ENCODE peak calls at places on chromosomes 3 and 15, in four cellular contexts. J is sigmoid colon, Y is suprapubic skin, S is upper lobe of left lung. Z is an unnamed sample.

GRCh38 chr3:10950476-10951294 is 41.9 kb upstream of the SLC6A1 start:
- DNase-seq in J (no peak), Y (no peak), S (peak; percentile 38), Z (no peak)

GRCh38 chr15:66042624-66043023 is 173.3 kb downstream of the RAB11A start:
- DNase-seq in J (no peak), Y (no peak), S (no peak), Z (no peak)

GRCh38 chr3:38264779-38265178 is 833 bp upstream of the SLC22A13 start:
- DNase-seq in J (no peak), Y (no peak), S (no peak), Z (no peak)

GRCh38 chr3:102481050-102481449 is 46.2 kb downstream of the ZPLD1 start:
- DNase-seq in J (no peak), Y (no peak), S (no peak), Z (no peak)

GRCh38 chr3:169966951-169967915 is 626 bp downstream of the SEC62 start:
- DNase-seq in J (peak; percentile 76), Y (peak; percentile 82), S (peak; percentile 59), Z (no peak)

GRCh38 chr3:69368129-69368741 is 17.7 kb downstream of the FRMD4B start:
- DNase-seq in J (no peak), Y (no peak), S (peak; percentile 70), Z (peak; percentile 32)

GRCh38 chr3:125108833-125109540 is 53.2 kb upstream of the HEG1 start:
- DNase-seq in J (no peak), Y (no peak), S (no peak), Z (no peak)

GRCh38 chr3:143480306-143480852 is 360.8 kb downstream of the CHST2 start:
- DNase-seq in J (no peak), Y (no peak), S (no peak), Z (no peak)

GRCh38 chr3:140828585-140828984 is 113.1 kb upstream of the SLC25A36 start:
- DNase-seq in J (no peak), Y (no peak), S (no peak), Z (no peak)

GRCh38 chr3:176755977-176756376 is 441.3 kb downstream of the TBL1XR1 start:
- DNase-seq in J (no peak), Y (no peak), S (no peak), Z (no peak)

GRCh38 chr3:72273615-72274014 is 488.7 kb upstream of the PROK2 start:
- DNase-seq in J (no peak), Y (no peak), S (no peak), Z (no peak)

GRCh38 chr3:152097120-152097519 is 171.6 kb upstream of the MBNL1 start:
- DNase-seq in J (peak; percentile 64), Y (no peak), S (no peak), Z (no peak)
- H3K27ac ChIP-seq in J (peak overlapping the region; percentile 53), Y (no peak overlapping the region), S (no peak overlapping the region), Z (peak overlapping the region; percentile 65)

GRCh38 chr15:69590932-69591524 is 138.4 kb downstream of the RPLP1 start:
- DNase-seq in J (no peak), Y (no peak), S (no peak), Z (no peak)

GRCh38 chr15:69590201-69590600 is 137.6 kb downstream of the RPLP1 start:
- DNase-seq in J (no peak), Y (no peak), S (no peak), Z (no peak)

GRCh38 chr15:69593488-69593887 is 140.9 kb downstream of the RPLP1 start:
- DNase-seq in J (no peak), Y (no peak), S (no peak), Z (no peak)

GRCh38 chr15:69592954-69593353 is 140.3 kb downstream of the RPLP1 start:
- DNase-seq in J (no peak), Y (no peak), S (no peak), Z (no peak)

GRCh38 chr15:69591905-69592508 is 139.4 kb downstream of the RPLP1 start:
- DNase-seq in J (no peak), Y (no peak), S (no peak), Z (no peak)
- TF ChIP-seq POLR2AphosphoS5 in J (no peak), Y (no peak), S (no peak), Z (no peak)

GRCh38 chr15:70098461-70099166 is 897 bp upstream of the TLE3 start:
- DNase-seq in J (peak; percentile 85), Y (peak; percentile 87), S (peak; percentile 58), Z (peak; percentile 67)

GRCh38 chr15:70096215-70096974 is 1.3 kb downstream of the TLE3 start:
- DNase-seq in J (peak; percentile 81), Y (no peak), S (peak; percentile 58), Z (peak; percentile 61)

GRCh38 chr15:70096975-70097336 is 761 bp downstream of the TLE3 start:
- DNase-seq in J (no peak), Y (no peak), S (no peak), Z (no peak)

GRCh38 chr15:70098170-70098460 is 398 bp upstream of the TLE3 start:
- DNase-seq in J (no peak), Y (no peak), S (no peak), Z (peak; percentile 36)

GRCh38 chr15:70097337-70098169 is at the start of gene TLE3:
- DNase-seq in J (peak; percentile 100), Y (peak; percentile 100), S (peak; percentile 100), Z (peak; percentile 99)
- TF ChIP-seq EP300 in J (no peak), Y (no peak), S (no peak), Z (no peak)

DNA sequence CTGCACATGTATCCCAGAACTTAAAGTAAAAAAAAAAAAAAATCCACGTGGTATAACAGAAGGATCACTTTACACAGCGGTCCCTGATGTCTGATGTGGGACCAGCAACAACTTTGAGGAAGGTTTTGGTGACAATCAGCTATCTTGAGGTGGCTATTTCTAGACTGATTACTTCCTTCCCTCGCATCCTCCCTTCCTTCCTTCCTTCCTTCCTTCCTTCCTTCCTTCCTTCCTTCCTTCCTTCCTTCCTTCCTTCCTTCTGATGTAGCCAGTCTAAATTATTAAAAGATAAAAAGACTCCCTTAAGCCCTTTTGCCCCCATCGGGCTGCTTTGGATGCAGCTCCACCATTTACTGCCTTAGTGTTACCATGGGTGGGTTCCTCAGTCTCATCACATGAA is 14.9 kb downstream of the SORD start:
- DNase-seq in J (no peak), Y (no peak), S (no peak), Z (no peak)
- H3K27ac ChIP-seq in J (no peak overlapping the region), Y (no peak overlapping the region), S (no peak overlapping the region), Z (peak overlapping the region; percentile 61)

DNA sequence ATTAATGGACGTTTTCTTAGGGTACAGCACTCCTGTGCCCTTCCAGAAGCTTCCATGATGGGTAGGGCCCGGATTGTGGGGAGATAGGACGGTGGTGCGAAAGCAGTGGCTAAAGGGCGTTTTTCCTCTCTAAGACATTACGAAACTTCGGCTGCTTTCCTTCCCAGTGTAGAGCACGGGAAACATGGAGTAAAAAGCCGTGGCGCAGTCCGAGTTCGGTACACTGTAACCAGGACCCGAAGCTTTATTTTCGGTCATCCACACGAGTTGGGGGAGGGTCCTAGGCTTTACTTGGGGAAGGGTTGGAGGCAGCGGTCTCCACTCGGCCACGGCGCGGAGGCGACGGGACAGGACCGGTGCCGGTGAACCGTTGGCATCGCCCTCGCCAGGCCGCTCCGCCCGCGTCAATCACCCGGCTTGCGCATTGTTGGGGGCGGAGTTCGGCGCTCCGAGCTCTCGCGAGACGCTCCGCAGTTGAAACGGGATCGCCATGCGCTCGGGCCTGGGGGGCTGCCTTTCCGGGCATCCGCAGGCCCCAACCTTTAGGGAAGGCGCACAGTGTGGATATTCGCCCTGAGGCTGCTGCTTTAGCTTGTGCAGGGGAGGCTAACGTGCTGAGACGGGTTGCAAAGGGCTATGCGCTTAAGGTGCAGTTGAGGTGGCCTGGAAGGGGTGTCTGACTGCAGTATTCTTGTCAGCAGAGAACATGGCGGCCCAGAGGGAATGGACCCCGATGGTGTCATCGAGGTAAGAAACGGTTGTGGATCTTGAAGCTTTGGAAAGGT is 546 bp downstream of the EIF4A2 start:
- DNase-seq in J (peak; percentile 94), Y (peak; percentile 93), S (peak; percentile 87), Z (peak; percentile 89)
- TF ChIP-seq POLR2AphosphoS5 in J (peak; percentile 95), Y (peak; percentile 87), S (peak; percentile 94), Z (peak; percentile 95)

GRCh38 chr3:4899654-4900236 is 79.5 kb upstream of the BHLHE40 start:
- DNase-seq in J (no peak), Y (no peak), S (peak; percentile 25), Z (no peak)

GRCh38 chr3:4895848-4896247 is 83.4 kb upstream of the BHLHE40 start:
- DNase-seq in J (no peak), Y (no peak), S (no peak), Z (no peak)

GRCh38 chr3:4900298-4900697 is 78.9 kb upstream of the BHLHE40 start:
- DNase-seq in J (no peak), Y (no peak), S (no peak), Z (no peak)

GRCh38 chr3:4897765-4898453 is 81.3 kb upstream of the BHLHE40 start:
- DNase-seq in J (no peak), Y (no peak), S (no peak), Z (no peak)

GRCh38 chr3:4898454-4899313 is 80.6 kb upstream of the BHLHE40 start:
- DNase-seq in J (no peak), Y (no peak), S (no peak), Z (no peak)
- TF ChIP-seq EP300 in J (no peak), Y (no peak), S (no peak), Z (no peak)

GRCh38 chr3:13222131-13222530 is 148.9 kb upstream of the IQSEC1 start:
- DNase-seq in J (no peak), Y (no peak), S (no peak), Z (no peak)

GRCh38 chr3:13224967-13225366 is 151.7 kb upstream of the IQSEC1 start:
- DNase-seq in J (no peak), Y (no peak), S (no peak), Z (no peak)

GRCh38 chr3:13221491-13221890 is 148.3 kb upstream of the IQSEC1 start:
- DNase-seq in J (no peak), Y (no peak), S (no peak), Z (no peak)

GRCh38 chr3:13223574-13224237 is 150.5 kb upstream of the IQSEC1 start:
- DNase-seq in J (no peak), Y (no peak), S (no peak), Z (no peak)

DNA sequence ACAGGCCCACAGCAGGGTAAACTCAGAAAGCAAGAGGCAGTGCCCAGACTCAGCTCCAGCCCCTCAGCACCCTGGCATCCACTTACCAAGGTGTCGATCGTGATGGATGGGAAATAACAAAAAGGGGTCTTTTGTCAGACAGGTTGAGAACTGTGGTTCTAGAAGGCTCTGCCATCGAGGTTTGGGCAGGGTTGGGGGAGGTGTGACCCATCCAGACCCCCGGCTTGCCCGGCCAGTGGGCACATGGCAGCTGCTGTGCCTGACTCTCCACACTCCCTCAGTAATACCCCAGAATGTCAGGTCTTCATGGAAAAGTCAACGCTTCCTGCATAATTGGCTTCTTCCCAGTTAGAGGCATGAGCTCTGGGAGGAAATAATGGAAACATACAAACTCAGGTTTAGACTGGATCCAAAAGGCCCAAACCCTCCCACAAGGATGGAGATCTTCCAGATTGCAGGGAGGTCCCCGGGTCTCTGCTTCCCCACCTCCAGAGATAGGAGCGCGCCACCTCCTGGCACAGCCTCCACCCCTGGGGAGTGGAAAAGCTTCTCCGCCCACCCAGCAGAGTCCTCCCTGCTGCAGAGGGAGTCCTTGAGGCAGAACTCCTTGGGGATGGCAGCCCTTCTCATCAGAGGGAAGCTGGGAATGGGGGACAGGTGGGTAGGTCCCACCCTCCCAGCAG is 149.8 kb upstream of the IQSEC1 start:
- DNase-seq in J (no peak), Y (no peak), S (no peak), Z (no peak)
- H3K27ac ChIP-seq in J (no peak overlapping the region), Y (no peak overlapping the region), S (no peak overlapping the region), Z (no peak overlapping the region)

Z was measured in transverse colon.